ENCODE peak calls at places on chromosomes 6 and 20, in eight cellular contexts. One of them, this sample, is unnamed.

GRCh38 chr6:36924131-36924530 is 30.4 kb upstream of the PI16 start:
- DNase-seq in breast epithelium: no peak
- DNase-seq in adrenal gland: no peak
- DNase-seq in Peyer's patch: no peak
- DNase-seq in lower leg skin: no peak
- DNase-seq in NB4: no peak
- DNase-seq in IMR-90: peak
- DNase-seq in A549: no peak
- DNase-seq in this sample: no peak

GRCh38 chr6:135568366-135568765 is 70.8 kb upstream of the AHI1 start:
- DNase-seq in breast epithelium: no peak
- DNase-seq in adrenal gland: peak
- DNase-seq in Peyer's patch: peak
- DNase-seq in lower leg skin: no peak
- DNase-seq in NB4: no peak
- DNase-seq in IMR-90: peak
- DNase-seq in A549: no peak
- DNase-seq in this sample: peak

GRCh38 chr20:10316582-10316981 is 98.0 kb downstream of the SNAP25 start:
- DNase-seq in breast epithelium: no peak
- DNase-seq in adrenal gland: peak
- DNase-seq in Peyer's patch: no peak
- DNase-seq in lower leg skin: no peak
- DNase-seq in NB4: peak
- DNase-seq in IMR-90: no peak
- DNase-seq in A549: peak
- DNase-seq in this sample: peak

GRCh38 chr6:35610830-35611229 is 77.9 kb downstream of the FKBP5 start:
- DNase-seq in breast epithelium: no peak
- DNase-seq in adrenal gland: no peak
- DNase-seq in Peyer's patch: no peak
- DNase-seq in lower leg skin: no peak
- DNase-seq in NB4: no peak
- DNase-seq in IMR-90: no peak
- DNase-seq in A549: no peak
- DNase-seq in this sample: no peak

GRCh38 chr20:43799741-43800140 is 72.9 kb upstream of the GTSF1L start:
- DNase-seq in breast epithelium: no peak
- DNase-seq in adrenal gland: no peak
- DNase-seq in Peyer's patch: no peak
- DNase-seq in lower leg skin: no peak
- DNase-seq in NB4: no peak
- DNase-seq in IMR-90: no peak
- DNase-seq in A549: no peak
- DNase-seq in this sample: no peak

GRCh38 chr6:6998194-6998569 is 109.6 kb upstream of the RREB1 start:
- DNase-seq in breast epithelium: no peak
- DNase-seq in adrenal gland: peak
- DNase-seq in Peyer's patch: no peak
- DNase-seq in lower leg skin: no peak
- DNase-seq in NB4: no peak
- DNase-seq in IMR-90: no peak
- DNase-seq in A549: no peak
- DNase-seq in this sample: no peak

GRCh38 chr6:130158061-130158460 is 64.7 kb downstream of the SAMD3 start:
- DNase-seq in breast epithelium: no peak
- DNase-seq in adrenal gland: no peak
- DNase-seq in Peyer's patch: no peak
- DNase-seq in lower leg skin: no peak
- DNase-seq in NB4: no peak
- DNase-seq in IMR-90: no peak
- DNase-seq in A549: no peak
- DNase-seq in this sample: no peak

GRCh38 chr20:23023621-23024187 is 11.4 kb upstream of the SSTR4 start:
- DNase-seq in breast epithelium: no peak
- DNase-seq in adrenal gland: no peak
- DNase-seq in Peyer's patch: no peak
- DNase-seq in lower leg skin: peak
- DNase-seq in NB4: no peak
- DNase-seq in IMR-90: no peak
- DNase-seq in A549: no peak
- DNase-seq in this sample: no peak

GRCh38 chr6:41040101-41040910 is 1.3 kb upstream of the UNC5CL start:
- DNase-seq in breast epithelium: no peak
- DNase-seq in adrenal gland: peak
- DNase-seq in Peyer's patch: no peak
- DNase-seq in lower leg skin: peak
- DNase-seq in NB4: peak
- DNase-seq in IMR-90: no peak
- DNase-seq in A549: peak
- DNase-seq in this sample: peak

GRCh38 chr6:108120311-108120710 is 45.5 kb upstream of the NR2E1 start:
- DNase-seq in breast epithelium: no peak
- DNase-seq in adrenal gland: no peak
- DNase-seq in Peyer's patch: no peak
- DNase-seq in lower leg skin: no peak
- DNase-seq in NB4: no peak
- DNase-seq in IMR-90: no peak
- DNase-seq in A549: no peak
- DNase-seq in this sample: no peak

GRCh38 chr6:169005141-169005540 is 248.5 kb downstream of the THBS2 start:
- DNase-seq in breast epithelium: no peak
- DNase-seq in adrenal gland: no peak
- DNase-seq in Peyer's patch: no peak
- DNase-seq in lower leg skin: no peak
- DNase-seq in NB4: no peak
- DNase-seq in IMR-90: no peak
- DNase-seq in A549: no peak
- DNase-seq in this sample: no peak

GRCh38 chr6:44431118-44431725 is 43.7 kb downstream of the CDC5L start:
- DNase-seq in breast epithelium: no peak
- DNase-seq in adrenal gland: peak
- DNase-seq in Peyer's patch: no peak
- DNase-seq in lower leg skin: no peak
- DNase-seq in NB4: peak
- DNase-seq in IMR-90: peak
- DNase-seq in A549: peak
- DNase-seq in this sample: no peak

GRCh38 chr6:144559865-144560603 is 274.9 kb downstream of the UTRN start:
- DNase-seq in breast epithelium: no peak
- DNase-seq in adrenal gland: peak
- DNase-seq in Peyer's patch: no peak
- DNase-seq in lower leg skin: no peak
- DNase-seq in NB4: no peak
- DNase-seq in IMR-90: peak
- DNase-seq in A549: peak
- DNase-seq in this sample: no peak

GRCh38 chr6:21594427-21595264 is 1.1 kb downstream of the SOX4 start:
- DNase-seq in breast epithelium: peak
- DNase-seq in adrenal gland: peak
- DNase-seq in Peyer's patch: peak
- DNase-seq in lower leg skin: peak
- DNase-seq in NB4: peak
- DNase-seq in IMR-90: peak
- DNase-seq in A549: peak
- DNase-seq in this sample: peak

GRCh38 chr6:147910254-147910653 is 401.8 kb downstream of the SAMD5 start:
- DNase-seq in breast epithelium: no peak
- DNase-seq in adrenal gland: no peak
- DNase-seq in Peyer's patch: no peak
- DNase-seq in lower leg skin: no peak
- DNase-seq in NB4: no peak
- DNase-seq in IMR-90: no peak
- DNase-seq in A549: no peak
- DNase-seq in this sample: no peak

GRCh38 chr6:16491666-16492322 is 253.4 kb downstream of the GMPR start:
- DNase-seq in breast epithelium: no peak
- DNase-seq in adrenal gland: no peak
- DNase-seq in Peyer's patch: no peak
- DNase-seq in lower leg skin: no peak
- DNase-seq in NB4: no peak
- DNase-seq in IMR-90: no peak
- DNase-seq in A549: no peak
- DNase-seq in this sample: no peak

GRCh38 chr6:100446922-100447899 is 17.5 kb downstream of the SIM1 start:
- DNase-seq in breast epithelium: no peak
- DNase-seq in adrenal gland: no peak
- DNase-seq in Peyer's patch: no peak
- DNase-seq in lower leg skin: no peak
- DNase-seq in NB4: no peak
- DNase-seq in IMR-90: no peak
- DNase-seq in A549: no peak
- DNase-seq in this sample: no peak

GRCh38 chr20:31842471-31843157 is 2.8 kb downstream of the FOXS1 start:
- DNase-seq in breast epithelium: no peak
- DNase-seq in adrenal gland: no peak
- DNase-seq in Peyer's patch: no peak
- DNase-seq in lower leg skin: no peak
- DNase-seq in NB4: peak
- DNase-seq in IMR-90: peak
- DNase-seq in A549: peak
- DNase-seq in this sample: no peak

GRCh38 chr20:62370115-62370806 is 3.1 kb upstream of the LAMA5 start:
- DNase-seq in breast epithelium: no peak
- DNase-seq in adrenal gland: peak
- DNase-seq in Peyer's patch: no peak
- DNase-seq in lower leg skin: no peak
- DNase-seq in NB4: peak
- DNase-seq in IMR-90: peak
- DNase-seq in A549: peak
- DNase-seq in this sample: no peak

GRCh38 chr20:23129891-23130621 is 43.9 kb upstream of the CD93 start:
- DNase-seq in breast epithelium: no peak
- DNase-seq in adrenal gland: no peak
- DNase-seq in Peyer's patch: no peak
- DNase-seq in lower leg skin: no peak
- DNase-seq in NB4: no peak
- DNase-seq in IMR-90: no peak
- DNase-seq in A549: no peak
- DNase-seq in this sample: peak

GRCh38 chr20:38228436-38228835 is 32.1 kb downstream of the KIAA1755 start:
- DNase-seq in breast epithelium: no peak
- DNase-seq in adrenal gland: no peak
- DNase-seq in Peyer's patch: no peak
- DNase-seq in lower leg skin: no peak
- DNase-seq in NB4: peak
- DNase-seq in IMR-90: no peak
- DNase-seq in A549: peak
- DNase-seq in this sample: no peak

GRCh38 chr6:47047479-47048411 is 5.6 kb upstream of the ADGRF1 start:
- DNase-seq in breast epithelium: peak
- DNase-seq in adrenal gland: peak
- DNase-seq in Peyer's patch: no peak
- DNase-seq in lower leg skin: no peak
- DNase-seq in NB4: peak
- DNase-seq in IMR-90: peak
- DNase-seq in A549: peak
- DNase-seq in this sample: no peak

GRCh38 chr20:59149678-59150504 is 13.7 kb upstream of the ZNF831 start:
- DNase-seq in breast epithelium: peak
- DNase-seq in adrenal gland: no peak
- DNase-seq in Peyer's patch: peak
- DNase-seq in lower leg skin: peak
- DNase-seq in NB4: peak
- DNase-seq in IMR-90: no peak
- DNase-seq in A549: no peak
- DNase-seq in this sample: no peak

GRCh38 chr6:100088009-100088408 is 94.0 kb upstream of the MCHR2 start:
- DNase-seq in breast epithelium: no peak
- DNase-seq in adrenal gland: no peak
- DNase-seq in Peyer's patch: no peak
- DNase-seq in lower leg skin: no peak
- DNase-seq in NB4: no peak
- DNase-seq in IMR-90: peak
- DNase-seq in A549: no peak
- DNase-seq in this sample: no peak

GRCh38 chr20:50762045-50762422 is 30.7 kb downstream of the PARD6B start:
- DNase-seq in breast epithelium: peak
- DNase-seq in adrenal gland: peak
- DNase-seq in Peyer's patch: no peak
- DNase-seq in lower leg skin: peak
- DNase-seq in NB4: no peak
- DNase-seq in IMR-90: peak
- DNase-seq in A549: no peak
- DNase-seq in this sample: no peak
- TF ChIP-seq POLR2A in breast epithelium: no peak
- TF ChIP-seq POLR2A in adrenal gland: no peak
- TF ChIP-seq POLR2A in Peyer's patch: no peak
- TF ChIP-seq POLR2A in lower leg skin: no peak
- TF ChIP-seq POLR2A in NB4: no peak
- TF ChIP-seq POLR2A in IMR-90: no peak
- TF ChIP-seq POLR2A in A549: no peak
- TF ChIP-seq POLR2A in this sample: no peak

GRCh38 chr6:12963566-12963965 is 247.0 kb downstream of the PHACTR1 start:
- DNase-seq in breast epithelium: no peak
- DNase-seq in adrenal gland: no peak
- DNase-seq in Peyer's patch: no peak
- DNase-seq in lower leg skin: no peak
- DNase-seq in NB4: no peak
- DNase-seq in IMR-90: no peak
- DNase-seq in A549: no peak
- DNase-seq in this sample: no peak
- H3K4me3 ChIP-seq in breast epithelium: no peak
- H3K4me3 ChIP-seq in adrenal gland: no peak
- H3K4me3 ChIP-seq in Peyer's patch: no peak
- H3K4me3 ChIP-seq in lower leg skin: no peak
- H3K4me3 ChIP-seq in NB4: no peak
- H3K4me3 ChIP-seq in IMR-90: no peak
- H3K4me3 ChIP-seq in A549: no peak
- H3K4me3 ChIP-seq in this sample: no peak

GRCh38 chr20:57398231-57398821 is 7.1 kb downstream of the RBM38 start:
- DNase-seq in breast epithelium: peak
- DNase-seq in adrenal gland: no peak
- DNase-seq in Peyer's patch: peak
- DNase-seq in lower leg skin: peak
- DNase-seq in NB4: peak
- DNase-seq in IMR-90: no peak
- DNase-seq in A549: no peak
- DNase-seq in this sample: peak
- TF ChIP-seq POLR2A in breast epithelium: no peak
- TF ChIP-seq POLR2A in adrenal gland: no peak
- TF ChIP-seq POLR2A in Peyer's patch: no peak
- TF ChIP-seq POLR2A in lower leg skin: no peak
- TF ChIP-seq POLR2A in NB4: no peak
- TF ChIP-seq POLR2A in IMR-90: no peak
- TF ChIP-seq POLR2A in A549: no peak
- TF ChIP-seq POLR2A in this sample: no peak

DNA sequence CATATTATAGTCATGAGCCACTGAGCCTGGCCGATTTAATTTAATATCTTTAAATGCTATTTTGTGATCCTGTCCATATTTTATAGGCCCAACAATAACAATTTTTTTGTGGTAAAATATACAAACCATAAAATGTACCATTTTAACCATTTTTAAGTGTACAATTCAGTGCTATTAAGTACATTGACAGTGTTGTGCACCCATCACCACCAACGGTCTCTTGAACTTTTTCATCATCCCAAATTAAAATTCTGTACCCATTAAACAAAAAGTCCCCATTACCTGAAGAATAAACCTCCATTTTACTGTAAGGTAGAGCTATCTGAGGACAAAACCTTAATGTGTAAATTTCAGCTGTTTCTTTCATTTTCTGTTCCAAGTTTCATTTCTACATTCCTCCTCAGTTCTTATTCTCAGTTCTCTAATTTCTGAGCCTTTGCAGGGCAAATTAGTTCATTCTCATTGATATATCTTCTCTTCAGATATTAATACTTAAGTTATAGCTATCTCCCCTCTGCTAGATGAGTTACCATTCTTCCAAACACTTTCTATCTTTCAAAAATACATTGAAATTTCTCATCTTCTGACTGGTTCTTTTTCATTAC is 10.3 kb downstream of the MTO1 start:
- DNase-seq in breast epithelium: no peak
- DNase-seq in adrenal gland: no peak
- DNase-seq in Peyer's patch: no peak
- DNase-seq in lower leg skin: no peak
- DNase-seq in NB4: no peak
- DNase-seq in IMR-90: no peak
- DNase-seq in A549: no peak
- DNase-seq in this sample: no peak
- H3K4me3 ChIP-seq in breast epithelium: no peak
- H3K4me3 ChIP-seq in adrenal gland: no peak
- H3K4me3 ChIP-seq in Peyer's patch: no peak
- H3K4me3 ChIP-seq in lower leg skin: no peak
- H3K4me3 ChIP-seq in NB4: no peak
- H3K4me3 ChIP-seq in IMR-90: no peak
- H3K4me3 ChIP-seq in A549: no peak
- H3K4me3 ChIP-seq in this sample: no peak